ENCODE peak calls at places on chromosomes 3 and 15, in six cellular contexts. I is GOT3; B is substantia nigra; G is NCI-H1105 treated with DMSO at 0.1 percent for 48 hours; D is activated T-cell treated with anti-CD3 and anti-CD28 coated beads for 1 hour; Q is stimulated activated naive CD8-positive, alpha-beta T cell treated with anti-CD3 and anti-CD28 coated beads, Interleukin-15, amount 100 ng/mL, for 72 hours. A is an unnamed sample.

GRCh38 chr3:111729087-111729846 is 129.8 kb upstream of the PHLDB2 start:
- DNase-seq in B (no peak), D (no peak), Q (no peak), I (no peak), G (no peak), A (no peak)

GRCh38 chr3:39284457-39284881 is 4.6 kb upstream of the CX3CR1 start:
- DNase-seq in I (no peak), Q (no peak), D (no peak), B (no peak), G (no peak), A (no peak)

GRCh38 chr3:111810909-111811308 is 48.2 kb upstream of the PHLDB2 start:
- DNase-seq in G (no peak), D (no peak), B (no peak), I (no peak), Q (no peak), A (no peak)

GRCh38 chr15:44713006-44713966 is 2.0 kb downstream of the B2M start:
- DNase-seq in G (peak), D (no peak), B (no peak), I (no peak), Q (no peak), A (no peak)

GRCh38 chr15:32824777-32825176 is 107.0 kb downstream of the GREM1 start:
- DNase-seq in Q (no peak), G (no peak), B (no peak), D (no peak), I (no peak), A (no peak)

GRCh38 chr3:168087539-168087938 is 8.2 kb downstream of the GOLIM4 start:
- DNase-seq in B (no peak), D (no peak), I (no peak), G (no peak), Q (no peak), A (no peak)

GRCh38 chr3:43785551-43785950 is 94.8 kb downstream of the ABHD5 start:
- DNase-seq in Q (no peak), G (no peak), B (no peak), I (no peak), D (no peak), A (no peak)

GRCh38 chr15:43093026-43093425 is 12.8 kb downstream of the UBR1 start:
- DNase-seq in D (no peak), I (no peak), G (no peak), B (no peak), Q (no peak), A (no peak)

GRCh38 chr3:42491876-42492507 is 10.5 kb upstream of the VIPR1 start:
- DNase-seq in G (no peak), I (no peak), D (no peak), Q (no peak), B (no peak), A (no peak)

GRCh38 chr3:147393261-147393964 is 12.9 kb downstream of the ZIC4 start:
- DNase-seq in Q (no peak), B (peak), I (peak), G (peak), D (no peak), A (no peak)

GRCh38 chr3:94150113-94150512 is 87.3 kb downstream of the NSUN3 start:
- DNase-seq in B (no peak), G (no peak), D (no peak), I (no peak), Q (no peak), A (no peak)

GRCh38 chr3:138186803-138187295 is 252 bp upstream of the ARMC8 start:
- DNase-seq in Q (peak), B (peak), G (peak), I (no peak), D (peak), A (peak)

GRCh38 chr3:156681003-156681402 is 6.6 kb downstream of the TIPARP start:
- DNase-seq in D (no peak), B (no peak), I (no peak), G (peak), Q (no peak), A (no peak)

GRCh38 chr3:105774444-105775180 is 94.2 kb downstream of the CBLB start:
- DNase-seq in I (no peak), Q (no peak), G (no peak), D (no peak), B (no peak), A (no peak)

GRCh38 chr3:44125882-44126281 is 115.8 kb upstream of the TOPAZ1 start:
- DNase-seq in I (no peak), G (no peak), D (no peak), Q (no peak), B (no peak), A (no peak)

GRCh38 chr3:150352931-150353330 is 55.2 kb upstream of the TSC22D2 start:
- DNase-seq in B (no peak), I (no peak), D (no peak), Q (no peak), G (no peak), A (no peak)

GRCh38 chr3:28788571-28788970 is 439.9 kb upstream of the AZI2 start:
- DNase-seq in D (no peak), Q (no peak), G (no peak), I (no peak), B (no peak), A (no peak)

A was measured in effector CD4-positive, alpha-beta T cell.